ENCODE peak calls at places on chromosomes 12 and 14, in seven cellular contexts. One of them, this sample, is unnamed.

GRCh38 chr14:63214417-63215196 is 10.4 kb downstream of the RHOJ start:
- DNase-seq in RPMI7951: no peak
- DNase-seq in EH: no peak
- DNase-seq in KBM-7: no peak
- DNase-seq in stimulated activated CD4-positive, alpha-beta T cell treated with anti-CD3 and anti-CD28 coated beads, Interleukin-15, amount 100 ng/mL, for 1 hour: no peak
- DNase-seq in mesothelial cell of epicardium: no peak
- DNase-seq in cardiac muscle cell: no peak
- DNase-seq in this sample: no peak

GRCh38 chr12:55188974-55189556 is 31.8 kb upstream of the OR10A7 start:
- DNase-seq in EH: peak
- DNase-seq in mesothelial cell of epicardium: no peak
- DNase-seq in RPMI7951: peak
- DNase-seq in cardiac muscle cell: peak
- DNase-seq in KBM-7: peak
- DNase-seq in stimulated activated CD4-positive, alpha-beta T cell treated with anti-CD3 and anti-CD28 coated beads, Interleukin-15, amount 100 ng/mL, for 1 hour: no peak
- DNase-seq in this sample: peak

GRCh38 chr12:111105294-111105693 is 184.9 kb upstream of the MYL2 start:
- DNase-seq in RPMI7951: no peak
- DNase-seq in mesothelial cell of epicardium: no peak
- DNase-seq in cardiac muscle cell: no peak
- DNase-seq in EH: no peak
- DNase-seq in KBM-7: no peak
- DNase-seq in stimulated activated CD4-positive, alpha-beta T cell treated with anti-CD3 and anti-CD28 coated beads, Interleukin-15, amount 100 ng/mL, for 1 hour: no peak
- DNase-seq in this sample: no peak

GRCh38 chr12:47868041-47868440 is 36.8 kb downstream of the VDR start:
- DNase-seq in EH: peak
- DNase-seq in KBM-7: no peak
- DNase-seq in RPMI7951: peak
- DNase-seq in mesothelial cell of epicardium: no peak
- DNase-seq in stimulated activated CD4-positive, alpha-beta T cell treated with anti-CD3 and anti-CD28 coated beads, Interleukin-15, amount 100 ng/mL, for 1 hour: no peak
- DNase-seq in cardiac muscle cell: no peak
- DNase-seq in this sample: no peak

GRCh38 chr14:55306938-55307589 is 35.8 kb downstream of the FBXO34 start:
- DNase-seq in cardiac muscle cell: no peak
- DNase-seq in RPMI7951: no peak
- DNase-seq in stimulated activated CD4-positive, alpha-beta T cell treated with anti-CD3 and anti-CD28 coated beads, Interleukin-15, amount 100 ng/mL, for 1 hour: no peak
- DNase-seq in KBM-7: no peak
- DNase-seq in mesothelial cell of epicardium: no peak
- DNase-seq in EH: no peak
- DNase-seq in this sample: no peak

GRCh38 chr12:84804691-84805473 is 107.7 kb downstream of the SLC6A15 start:
- DNase-seq in EH: no peak
- DNase-seq in cardiac muscle cell: no peak
- DNase-seq in KBM-7: no peak
- DNase-seq in RPMI7951: no peak
- DNase-seq in mesothelial cell of epicardium: no peak
- DNase-seq in stimulated activated CD4-positive, alpha-beta T cell treated with anti-CD3 and anti-CD28 coated beads, Interleukin-15, amount 100 ng/mL, for 1 hour: no peak
- DNase-seq in this sample: no peak

GRCh38 chr12:2636741-2637140 is 158.0 kb upstream of the FKBP4 start:
- DNase-seq in stimulated activated CD4-positive, alpha-beta T cell treated with anti-CD3 and anti-CD28 coated beads, Interleukin-15, amount 100 ng/mL, for 1 hour: no peak
- DNase-seq in cardiac muscle cell: no peak
- DNase-seq in KBM-7: no peak
- DNase-seq in RPMI7951: no peak
- DNase-seq in mesothelial cell of epicardium: no peak
- DNase-seq in EH: no peak
- DNase-seq in this sample: no peak

GRCh38 chr14:90418053-90418452 is 21.2 kb downstream of the CALM1 start:
- DNase-seq in cardiac muscle cell: no peak
- DNase-seq in EH: no peak
- DNase-seq in RPMI7951: no peak
- DNase-seq in KBM-7: no peak
- DNase-seq in stimulated activated CD4-positive, alpha-beta T cell treated with anti-CD3 and anti-CD28 coated beads, Interleukin-15, amount 100 ng/mL, for 1 hour: no peak
- DNase-seq in mesothelial cell of epicardium: no peak
- DNase-seq in this sample: no peak

GRCh38 chr12:21627924-21628323 is 23.3 kb upstream of the GYS2 start:
- DNase-seq in cardiac muscle cell: peak
- DNase-seq in RPMI7951: no peak
- DNase-seq in stimulated activated CD4-positive, alpha-beta T cell treated with anti-CD3 and anti-CD28 coated beads, Interleukin-15, amount 100 ng/mL, for 1 hour: no peak
- DNase-seq in mesothelial cell of epicardium: no peak
- DNase-seq in EH: no peak
- DNase-seq in KBM-7: no peak
- DNase-seq in this sample: no peak